ENCODE peak calls at places on chromosomes 6 and 20, in four cellular contexts. L is activated CD4-positive, alpha-beta T cell treated with anti-CD3 and anti-CD28 coated beads, Interleukin-2, amount 50 U/mL, for 1 hour; Z is OCI-M1; T is T-helper 17 cell. R is an unnamed sample.

GRCh38 chr20:48350291-48350988 is 477.4 kb downstream of the PREX1 start:
- DNase-seq in L (no peak), Z (no peak), T (no peak), R (no peak)

GRCh38 chr6:138450445-138450844 is 46.4 kb downstream of the HEBP2 start:
- DNase-seq in L (no peak), Z (no peak), T (no peak), R (no peak)

GRCh38 chr6:140697585-140697984 is 1323.1 kb upstream of the CITED2 start:
- DNase-seq in L (no peak), Z (no peak), T (no peak), R (no peak)

GRCh38 chr20:50395258-50395729 is 114.9 kb upstream of the PTPN1 start:
- DNase-seq in L (no peak), Z (no peak), T (no peak), R (no peak)

GRCh38 chr6:150006961-150007464 is 18.3 kb downstream of the RAET1L start:
- DNase-seq in L (peak), Z (peak), T (peak), R (no peak)

GRCh38 chr6:163460307-163460782 is 45.8 kb downstream of the QKI start:
- DNase-seq in L (no peak), Z (peak), T (no peak), R (peak)

GRCh38 chr20:53735536-53736050 is 142.0 kb upstream of the ZNF217 start:
- DNase-seq in L (no peak), Z (no peak), T (no peak), R (no peak)

GRCh38 chr20:64035066-64035932 is 683 bp upstream of the C20orf204 start:
- DNase-seq in L (peak), Z (no peak), T (peak), R (no peak)

GRCh38 chr6:1608976-1609661 is 596 bp upstream of the FOXC1 start:
- DNase-seq in L (no peak), Z (no peak), T (no peak), R (no peak)

GRCh38 chr6:139291813-139292619 is at the start of gene TXLNB:
- DNase-seq in L (peak), Z (peak), T (peak), R (peak)

GRCh38 chr6:154399097-154399496 is 42.5 kb upstream of the IPCEF1 start:
- DNase-seq in L (no peak), Z (no peak), T (no peak), R (no peak)

GRCh38 chr6:162857321-162857720 is 129.5 kb downstream of the PACRG start:
- DNase-seq in L (no peak), Z (no peak), T (no peak), R (no peak)

GRCh38 chr6:135081966-135082365 is 27.3 kb upstream of the HBS1L start:
- DNase-seq in L (no peak), Z (no peak), T (no peak), R (no peak)

GRCh38 chr6:167647333-167647732 is 179.4 kb upstream of the AFDN start:
- DNase-seq in L (no peak), Z (no peak), T (no peak), R (no peak)

GRCh38 chr6:16671302-16672289 is 89.7 kb downstream of the ATXN1 start:
- DNase-seq in L (no peak), Z (no peak), T (no peak), R (no peak)

GRCh38 chr6:150588862-150589499 is 10.7 kb upstream of the PLEKHG1 start:
- DNase-seq in L (no peak), Z (no peak), T (no peak), R (no peak)

GRCh38 chr6:85388531-85388930 is 61.4 kb upstream of the NT5E start:
- DNase-seq in L (no peak), Z (no peak), T (no peak), R (no peak)

GRCh38 chr6:130453230-130453629 is 87.4 kb downstream of the TMEM200A start:
- DNase-seq in L (no peak), Z (no peak), T (no peak), R (no peak)

GRCh38 chr20:44896583-44896982 is 11.1 kb downstream of the YWHAB start:
- DNase-seq in L (no peak), Z (no peak), T (no peak), R (no peak)

GRCh38 chr6:168219167-168219566 is 100.4 kb downstream of the DACT2 start:
- DNase-seq in L (no peak), Z (no peak), T (no peak), R (no peak)

GRCh38 chr6:5681480-5681879 is 325.2 kb downstream of the NRN1 start:
- DNase-seq in L (no peak), Z (no peak), T (no peak), R (no peak)

GRCh38 chr6:107198631-107199416 is 83.5 kb upstream of the BEND3 start:
- DNase-seq in L (no peak), Z (no peak), T (no peak), R (no peak)

GRCh38 chr6:3789018-3789895 is 37.7 kb upstream of the PXDC1 start:
- DNase-seq in L (no peak), Z (no peak), T (no peak), R (no peak)

GRCh38 chr6:33271098-33271607 is 523 bp downstream of the VPS52 start:
- DNase-seq in L (no peak), Z (peak), T (no peak), R (no peak)

GRCh38 chr6:30530013-30530412 is 26.3 kb downstream of the GNL1 start:
- DNase-seq in L (no peak), Z (peak), T (no peak), R (no peak)

GRCh38 chr6:132512638-132513632 is at the start of gene STX7:
- DNase-seq in L (peak), Z (peak), T (peak), R (peak)

GRCh38 chr20:35146299-35146921 is 726 bp downstream of the EDEM2 start:
- DNase-seq in L (no peak), Z (peak), T (no peak), R (no peak)

GRCh38 chr20:50439539-50440453 is 70.4 kb upstream of the PTPN1 start:
- DNase-seq in L (no peak), Z (no peak), T (no peak), R (no peak)

GRCh38 chr6:21999012-21999528 is 297.8 kb downstream of the PRL start:
- DNase-seq in L (no peak), Z (no peak), T (no peak), R (no peak)

GRCh38 chr6:3405679-3406078 is 51.2 kb downstream of the SLC22A23 start:
- DNase-seq in L (no peak), Z (no peak), T (no peak), R (no peak)